ENCODE peak calls at places on chromosomes 12 and 14, in ten cellular contexts. G, A, C, V, E, R, L, Z, N and X are unnamed samples.

GRCh38 chr12:95693689-95694088 is 96.9 kb downstream of the NTN4 start:
- DNase-seq in G (no peak), A (no peak), C (no peak), V (no peak), E (no peak), R (no peak), L (no peak), Z (no peak), N (no peak), X (no peak)

GRCh38 chr12:98725481-98726247 is 80.6 kb downstream of the APAF1 start:
- DNase-seq in G (peak), A (peak), C (no peak), V (peak), E (no peak), R (no peak), L (peak), Z (peak), N (peak), X (peak)

GRCh38 chr14:42884100-42884499 is 1277.4 kb downstream of the LRFN5 start:
- DNase-seq in G (no peak), A (peak), C (no peak), V (no peak), E (no peak), R (no peak), L (no peak), Z (peak), N (peak), X (no peak)

GRCh38 chr14:38207830-38208815 is at the start of gene SSTR1:
- DNase-seq in G (peak), A (peak), C (no peak), V (no peak), E (no peak), R (no peak), L (no peak), Z (peak), N (no peak), X (peak)

GRCh38 chr12:131082795-131083194 is 129.1 kb downstream of the ADGRD1 start:
- DNase-seq in G (peak), A (no peak), C (no peak), V (peak), E (no peak), R (no peak), L (no peak), Z (no peak), N (no peak), X (peak)

GRCh38 chr12:26691234-26691970 is 141.6 kb downstream of the ITPR2 start:
- DNase-seq in G (peak), A (peak), C (no peak), V (peak), E (no peak), R (no peak), L (no peak), Z (peak), N (peak), X (peak)

GRCh38 chr14:65373671-65374039 is 38.9 kb upstream of the FUT8 start:
- DNase-seq in G (no peak), A (no peak), C (no peak), V (no peak), E (no peak), R (no peak), L (no peak), Z (peak), N (no peak), X (no peak)

GRCh38 chr12:104870797-104871196 is 87.3 kb downstream of the SLC41A2 start:
- DNase-seq in G (no peak), A (no peak), C (no peak), V (no peak), E (no peak), R (no peak), L (no peak), Z (no peak), N (no peak), X (no peak)

GRCh38 chr12:59973515-59973914 is 377.7 kb downstream of the SLC16A7 start:
- DNase-seq in G (no peak), A (peak), C (no peak), V (no peak), E (no peak), R (no peak), L (no peak), Z (peak), N (peak), X (no peak)

GRCh38 chr12:117277875-117278274 is 83.6 kb downstream of the NOS1 start:
- DNase-seq in G (peak), A (no peak), C (no peak), V (no peak), E (no peak), R (no peak), L (no peak), Z (no peak), N (no peak), X (peak)

GRCh38 chr12:57952766-57953165 is 11.4 kb downstream of the ATP23 start:
- DNase-seq in G (no peak), A (no peak), C (no peak), V (no peak), E (no peak), R (no peak), L (no peak), Z (no peak), N (no peak), X (no peak)

GRCh38 chr14:106518054-106518943 is 991.9 kb downstream of the TMEM121 start:
- DNase-seq in G (no peak), A (no peak), C (peak), V (peak), E (no peak), R (peak), L (peak), Z (no peak), N (no peak), X (no peak)

GRCh38 chr14:59261334-59261733 is 72.9 kb downstream of the DAAM1 start:
- DNase-seq in G (no peak), A (no peak), C (no peak), V (no peak), E (no peak), R (no peak), L (no peak), Z (no peak), N (no peak), X (no peak)

GRCh38 chr14:86779416-86779815 is 1213.6 kb downstream of the GALC start:
- DNase-seq in G (no peak), A (no peak), C (no peak), V (no peak), E (no peak), R (no peak), L (no peak), Z (no peak), N (no peak), X (no peak)

GRCh38 chr12:68207276-68207675 is 18.3 kb downstream of the IL26 start:
- DNase-seq in G (no peak), A (no peak), C (no peak), V (no peak), E (no peak), R (no peak), L (no peak), Z (no peak), N (no peak), X (no peak)

GRCh38 chr14:52365071-52365470 is 51.0 kb downstream of the PTGER2 start:
- DNase-seq in G (no peak), A (peak), C (no peak), V (no peak), E (no peak), R (no peak), L (no peak), Z (no peak), N (no peak), X (no peak)

GRCh38 chr12:8948711-8949524 is 527 bp downstream of the M6PR start:
- DNase-seq in G (no peak), A (peak), C (no peak), V (no peak), E (peak), R (no peak), L (no peak), Z (peak), N (peak), X (peak)